ENCODE peak calls at places on chromosome 13, in nine cellular contexts. B, X, K, W, C, H, A, U and S are unnamed samples.
A peak's percentile ranks its signal among the peaks of the same experiment; 100 is the strongest.

GRCh38 chr13:59680429-59681024 is 483.2 kb downstream of the DIAPH3 start:
- DNase-seq in B (no peak), X (no peak), K (peak; percentile 39), W (peak; percentile 78), C (no peak), H (no peak), A (no peak), U (no peak), S (no peak)

GRCh38 chr13:74003374-74003773 is 130.8 kb downstream of the KLF12 start:
- DNase-seq in B (no peak), X (no peak), K (peak; percentile 29), W (no peak), C (no peak), H (no peak), A (no peak), U (no peak), S (no peak)

GRCh38 chr13:102440259-102440936 is 38.5 kb upstream of the FGF14 start:
- DNase-seq in B (peak; percentile 64), X (no peak), K (no peak), W (no peak), C (no peak), H (peak; percentile 89), A (no peak), U (no peak), S (no peak)

GRCh38 chr13:75186384-75186783 is 295.6 kb downstream of the TBC1D4 start:
- DNase-seq in B (no peak), X (no peak), K (no peak), W (no peak), C (no peak), H (no peak), A (no peak), U (no peak), S (no peak)

GRCh38 chr13:71979616-71980015 is 112.6 kb upstream of the DACH1 start:
- DNase-seq in B (no peak), X (no peak), K (peak; percentile 16), W (peak; percentile 4), C (no peak), H (no peak), A (no peak), U (no peak), S (no peak)

GRCh38 chr13:70732611-70733010 is 624.4 kb upstream of the KLHL1 start:
- DNase-seq in B (no peak), X (no peak), K (no peak), W (no peak), C (no peak), H (no peak), A (no peak), U (no peak), S (no peak)

GRCh38 chr13:38662362-38662761 is 24.5 kb upstream of the FREM2 start:
- DNase-seq in B (no peak), X (no peak), K (no peak), W (peak; percentile 96), C (no peak), H (no peak), A (no peak), U (no peak), S (peak; percentile 74)

GRCh38 chr13:29946093-29946492 is 95.7 kb upstream of the UBL3 start:
- DNase-seq in B (no peak), X (no peak), K (no peak), W (no peak), C (no peak), H (no peak), A (no peak), U (no peak), S (no peak)

GRCh38 chr13:106096661-106097092 is 438.8 kb downstream of the EFNB2 start:
- DNase-seq in B (no peak), X (no peak), K (peak; percentile 90), W (no peak), C (no peak), H (no peak), A (no peak), U (no peak), S (no peak)

GRCh38 chr13:41520699-41521630 is 63.6 kb downstream of the RGCC start:
- DNase-seq in B (no peak), X (no peak), K (no peak), W (peak; percentile 63), C (no peak), H (no peak), A (no peak), U (no peak), S (no peak)

GRCh38 chr13:50319603-50320296 is 304.5 kb downstream of the KCNRG start:
- DNase-seq in B (no peak), X (no peak), K (peak; percentile 75), W (no peak), C (no peak), H (no peak), A (no peak), U (peak; percentile 54), S (no peak)

GRCh38 chr13:36163303-36163702 is 32.1 kb upstream of the DCLK1 start:
- DNase-seq in B (no peak), X (no peak), K (no peak), W (peak; percentile 29), C (no peak), H (no peak), A (no peak), U (no peak), S (no peak)

GRCh38 chr13:93740334-93740733 is 513.7 kb downstream of the GPC6 start:
- DNase-seq in B (no peak), X (no peak), K (no peak), W (no peak), C (no peak), H (no peak), A (no peak), U (no peak), S (no peak)

GRCh38 chr13:45932172-45932571 is 80.6 kb upstream of the SIAH3 start:
- DNase-seq in B (no peak), X (no peak), K (no peak), W (no peak), C (no peak), H (no peak), A (no peak), U (no peak), S (no peak)
- H3K27ac ChIP-seq in B (no peak overlapping the region), X (no peak overlapping the region), K (no peak overlapping the region), W (no peak overlapping the region), C (no peak overlapping the region), H (no peak overlapping the region), A (no peak overlapping the region), U (no peak overlapping the region), S (no peak overlapping the region)

GRCh38 chr13:51422484-51422883 is 30.4 kb downstream of the INTS6 start:
- DNase-seq in B (no peak), X (no peak), K (no peak), W (no peak), C (no peak), H (no peak), A (no peak), U (no peak), S (no peak)

GRCh38 chr13:51419015-51419636 is 33.7 kb downstream of the INTS6 start:
- DNase-seq in B (no peak), X (no peak), K (no peak), W (no peak), C (no peak), H (no peak), A (no peak), U (no peak), S (no peak)

GRCh38 chr13:51417716-51418115 is 35.1 kb downstream of the INTS6 start:
- DNase-seq in B (no peak), X (no peak), K (no peak), W (no peak), C (no peak), H (no peak), A (no peak), U (no peak), S (no peak)

GRCh38 chr13:51423766-51424165 is 29.1 kb downstream of the INTS6 start:
- DNase-seq in B (no peak), X (no peak), K (no peak), W (no peak), C (no peak), H (no peak), A (no peak), U (no peak), S (no peak)

DNA sequence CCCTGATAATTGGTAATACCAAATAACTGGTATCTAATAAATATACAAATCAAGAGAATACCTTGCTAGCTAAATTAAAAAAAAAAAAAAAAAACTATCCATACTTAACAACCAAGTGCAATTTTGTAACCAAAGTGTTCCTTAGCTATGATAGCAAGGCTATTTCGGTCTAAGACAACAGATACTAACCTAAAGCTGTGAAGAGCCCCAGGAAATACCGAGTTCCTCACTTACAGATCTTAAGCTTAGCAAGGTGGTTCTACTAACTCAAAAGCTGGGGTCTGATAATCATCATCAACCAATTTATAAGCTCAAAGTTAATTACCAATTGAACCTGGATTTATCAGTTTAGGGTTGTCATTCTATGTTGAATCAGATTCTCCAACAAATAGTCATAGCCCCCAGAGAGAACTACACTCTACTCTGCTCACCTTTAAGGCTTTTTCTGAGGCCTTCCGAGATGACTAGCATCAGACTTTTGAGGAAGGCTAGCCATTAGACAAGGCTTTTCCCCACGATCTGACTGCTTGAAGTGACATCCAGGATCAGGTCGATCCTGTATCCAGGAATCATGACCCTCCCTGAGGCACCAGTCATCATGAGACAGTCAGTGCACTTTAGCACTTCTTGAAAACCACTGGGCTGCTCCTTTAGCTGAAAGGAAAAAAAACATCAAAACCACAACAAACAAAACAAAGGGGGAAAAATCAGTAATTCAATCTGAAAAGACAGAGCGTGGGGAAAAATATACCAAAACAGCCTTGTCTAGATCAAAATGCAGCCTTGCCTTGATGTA is 32.0 kb downstream of the INTS6 start:
- DNase-seq in B (no peak), X (no peak), K (no peak), W (no peak), C (no peak), H (no peak), A (no peak), U (no peak), S (no peak)
- H3K4me1 ChIP-seq in B (no peaks in the 10 kb centered on the region), X (peaks cover 26% of the 10 kb centered on the region), K (peaks cover 8% of the 10 kb centered on the region), W (peaks cover 14% of the 10 kb centered on the region), C (peaks cover 33% of the 10 kb centered on the region), H (peaks cover 10% of the 10 kb centered on the region), A (peaks cover 3% of the 10 kb centered on the region), U (no peaks in the 10 kb centered on the region), S (peaks cover 48% of the 10 kb centered on the region)

DNA sequence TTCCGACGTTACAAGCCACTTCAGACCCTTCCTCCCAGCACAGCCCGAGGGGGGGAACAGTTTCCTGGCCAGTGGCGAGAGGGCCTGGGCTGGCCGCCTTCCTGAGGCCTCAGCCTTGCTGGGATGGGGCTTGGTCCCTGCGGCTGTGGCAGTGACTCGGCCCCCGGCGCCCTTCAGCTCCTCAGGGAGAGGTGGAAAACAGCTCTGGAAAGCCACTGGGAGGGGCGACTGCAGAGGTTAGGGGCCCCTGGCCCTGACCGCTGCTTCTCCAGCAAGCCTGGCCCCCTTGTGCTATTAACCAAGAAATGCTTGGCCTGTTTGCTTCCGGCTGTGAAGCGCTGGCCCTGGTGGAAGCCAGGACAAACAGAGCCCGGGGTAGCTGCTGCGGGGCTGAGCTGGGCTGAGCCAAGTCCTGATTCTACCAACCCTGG is 38.8 kb downstream of the C13orf46 start:
- DNase-seq in B (peak; percentile 45), X (peak; percentile 27), K (no peak), W (no peak), C (no peak), H (peak; percentile 49), A (peak; percentile 5), U (no peak), S (no peak)
- H3K27ac ChIP-seq in B (no peak overlapping the region), X (no peak overlapping the region), K (no peak overlapping the region), W (no peak overlapping the region), C (no peak overlapping the region), H (no peak overlapping the region), A (peak overlapping the region; percentile 65), U (no peak overlapping the region), S (no peak overlapping the region)

DNA sequence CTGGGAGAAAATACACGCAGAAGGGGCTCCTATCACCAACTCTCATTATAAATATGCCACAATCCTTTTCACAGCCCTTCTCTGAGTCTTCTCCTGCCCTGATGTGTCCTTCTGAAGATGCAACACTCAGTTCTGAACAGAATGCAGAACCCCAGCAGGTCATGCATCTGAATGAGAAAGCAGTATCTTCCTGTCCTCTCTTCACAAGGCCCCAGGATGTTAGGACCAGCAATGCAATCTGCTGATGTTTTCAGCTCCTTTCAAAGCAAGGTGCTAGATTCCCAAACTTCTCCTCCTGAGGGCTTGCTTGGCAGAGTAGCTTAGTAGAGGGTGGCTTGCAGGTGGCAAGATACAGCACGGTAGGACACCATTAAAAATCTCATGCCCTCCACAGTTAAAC is 22.3 kb upstream of the DOCK9 start:
- DNase-seq in B (no peak), X (no peak), K (no peak), W (no peak), C (no peak), H (no peak), A (no peak), U (no peak), S (no peak)
- H3K4me1 ChIP-seq in B (no peaks in the 10 kb centered on the region), X (peaks cover 29% of the 10 kb centered on the region), K (peaks cover 10% of the 10 kb centered on the region), W (no peaks in the 10 kb centered on the region), C (peaks cover 20% of the 10 kb centered on the region), H (no peaks in the 10 kb centered on the region), A (peaks cover 4% of the 10 kb centered on the region), U (no peaks in the 10 kb centered on the region), S (peaks cover 36% of the 10 kb centered on the region)